ENCODE peak calls at places on chromosomes 12 and 14, in seven cellular contexts. A, U, Q, Y, V, S and D are unnamed samples.

GRCh38 chr14:96126339-96126770 is 78.3 kb upstream of the BDKRB2 start:
- DNase-seq in A (no peak), U (peak; percentile 29), Q (no peak), Y (peak; percentile 36), V (no peak), S (no peak), D (no peak)

GRCh38 chr12:100716949-100717732 is 77.4 kb upstream of the ANO4 start:
- DNase-seq in A (no peak), U (no peak), Q (peak; percentile 81), Y (peak; percentile 31), V (no peak), S (no peak), D (no peak)

GRCh38 chr12:54463484-54463883 is 9.9 kb downstream of the GTSF1 start:
- DNase-seq in A (no peak), U (no peak), Q (no peak), Y (peak; percentile 15), V (no peak), S (no peak), D (no peak)

GRCh38 chr12:86929962-86930361 is 673.8 kb upstream of the MGAT4C start:
- DNase-seq in A (no peak), U (no peak), Q (no peak), Y (no peak), V (no peak), S (no peak), D (no peak)

GRCh38 chr12:118136559-118137003 is 657 bp downstream of the PEBP1 start:
- DNase-seq in A (peak; percentile 26), U (peak; percentile 27), Q (peak; percentile 68), Y (peak; percentile 45), V (peak; percentile 50), S (peak; percentile 49), D (peak; percentile 46)

GRCh38 chr14:105283028-105283427 is 17.8 kb downstream of the BRF1 start:
- DNase-seq in A (no peak), U (no peak), Q (peak; percentile 57), Y (no peak), V (no peak), S (no peak), D (no peak)

GRCh38 chr12:74317078-74317581 is 220.5 kb upstream of the ATXN7L3B start:
- DNase-seq in A (no peak), U (no peak), Q (peak; percentile 60), Y (no peak), V (no peak), S (no peak), D (no peak)

GRCh38 chr12:21296751-21297406 is 37.8 kb downstream of the SLCO1A2 start:
- DNase-seq in A (no peak), U (no peak), Q (peak; percentile 19), Y (peak; percentile 15), V (no peak), S (no peak), D (no peak)

GRCh38 chr14:52692248-52692962 is 3.0 kb downstream of the ERO1A start:
- DNase-seq in A (no peak), U (peak; percentile 25), Q (no peak), Y (peak; percentile 81), V (no peak), S (no peak), D (no peak)

GRCh38 chr14:22994762-22995275 is 12.5 kb upstream of the AJUBA start:
- DNase-seq in A (peak; percentile 67), U (peak; percentile 31), Q (peak; percentile 55), Y (peak; percentile 58), V (peak; percentile 64), S (no peak), D (no peak)

GRCh38 chr12:15978431-15978950 is 67.4 kb downstream of the DERA start:
- DNase-seq in A (no peak), U (no peak), Q (no peak), Y (peak; percentile 57), V (no peak), S (no peak), D (no peak)

GRCh38 chr12:108333898-108334699 is 5.0 kb downstream of the CMKLR1 start:
- DNase-seq in A (no peak), U (no peak), Q (no peak), Y (peak; percentile 41), V (no peak), S (no peak), D (no peak)

GRCh38 chr14:74638066-74638465 is 26.0 kb upstream of the LTBP2 start:
- DNase-seq in A (no peak), U (no peak), Q (no peak), Y (no peak), V (no peak), S (no peak), D (no peak)

GRCh38 chr14:71720978-71721624 is 211.1 kb upstream of the RGS6 start:
- DNase-seq in A (no peak), U (no peak), Q (peak; percentile 78), Y (peak; percentile 85), V (peak; percentile 45), S (no peak), D (no peak)

GRCh38 chr12:118424883-118425282 is 48.5 kb downstream of the SUDS3 start:
- DNase-seq in A (no peak), U (no peak), Q (no peak), Y (no peak), V (no peak), S (no peak), D (no peak)

GRCh38 chr12:46187023-46187422 is 81.8 kb downstream of the SLC38A1 start:
- DNase-seq in A (peak; percentile 60), U (no peak), Q (no peak), Y (peak; percentile 80), V (peak; percentile 61), S (no peak), D (no peak)

GRCh38 chr14:63642229-63642611 is 549 bp upstream of the WDR89 start:
- DNase-seq in A (peak; percentile 93), U (peak; percentile 79), Q (peak; percentile 93), Y (peak; percentile 94), V (peak; percentile 88), S (peak; percentile 65), D (peak; percentile 79)

GRCh38 chr12:53567961-53568360 is 58.2 kb downstream of the ATF7 start:
- DNase-seq in A (no peak), U (no peak), Q (no peak), Y (peak; percentile 37), V (no peak), S (no peak), D (no peak)

GRCh38 chr12:121111684-121112083 is 21.0 kb upstream of the P2RX7 start:
- DNase-seq in A (no peak), U (no peak), Q (no peak), Y (no peak), V (no peak), S (no peak), D (no peak)

GRCh38 chr14:31926123-31926522 is 151.0 kb upstream of the ARHGAP5 start:
- DNase-seq in A (no peak), U (no peak), Q (peak; percentile 70), Y (peak; percentile 35), V (no peak), S (no peak), D (no peak)
- TF ChIP-seq CTCF in A (no peak), U (peak; percentile 57), Q (peak; percentile 76), Y (peak; percentile 46), V (no peak), S (peak; percentile 50), D (peak; percentile 68)

DNA sequence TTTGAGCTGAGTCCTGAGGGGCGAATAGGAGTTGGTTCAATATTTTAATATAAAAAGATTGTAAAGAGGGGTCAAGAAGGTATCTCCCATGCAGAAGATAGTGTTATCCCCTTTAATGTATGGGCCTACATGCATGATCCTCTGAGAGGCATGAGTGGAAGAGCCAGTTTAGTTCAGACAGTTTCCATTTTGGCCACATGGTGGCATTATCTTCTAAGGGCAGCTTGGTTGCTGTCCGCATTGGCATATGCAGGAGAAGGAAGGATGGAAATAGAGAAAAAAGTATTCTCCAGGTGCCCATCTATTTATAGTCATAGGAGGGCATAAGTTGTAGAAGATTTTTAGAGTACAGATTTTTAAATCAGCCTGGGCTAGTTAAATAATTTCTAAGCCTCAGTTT is 5.4 kb downstream of the SAMD4A start:
- DNase-seq in A (no peak), U (no peak), Q (peak; percentile 65), Y (no peak), V (no peak), S (no peak), D (no peak)
- TF ChIP-seq CTCF in A (peak; percentile 21), U (peak; percentile 52), Q (peak; percentile 80), Y (peak; percentile 49), V (no peak), S (peak; percentile 37), D (peak; percentile 47)

GRCh38 chr12:48080821-48081220 is 25.1 kb downstream of the SENP1 start:
- DNase-seq in A (no peak), U (no peak), Q (no peak), Y (no peak), V (no peak), S (no peak), D (no peak)

GRCh38 chr12:48080285-48080684 is 25.6 kb downstream of the SENP1 start:
- DNase-seq in A (no peak), U (no peak), Q (no peak), Y (no peak), V (no peak), S (no peak), D (no peak)

GRCh38 chr12:48084841-48085460 is 20.9 kb downstream of the SENP1 start:
- DNase-seq in A (no peak), U (no peak), Q (no peak), Y (no peak), V (no peak), S (no peak), D (no peak)

GRCh38 chr12:48086327-48086726 is 19.6 kb downstream of the SENP1 start:
- DNase-seq in A (no peak), U (no peak), Q (no peak), Y (no peak), V (no peak), S (no peak), D (no peak)

GRCh38 chr12:48084066-48084465 is 21.8 kb downstream of the SENP1 start:
- DNase-seq in A (no peak), U (no peak), Q (peak; percentile 5), Y (peak; percentile 36), V (no peak), S (no peak), D (no peak)
- TF ChIP-seq CTCF in A (peak; percentile 34), U (no peak), Q (peak; percentile 49), Y (peak; percentile 38), V (no peak), S (peak; percentile 30), D (no peak)

GRCh38 chr12:90959538-90960139 is 4.7 kb upstream of the CCER1 start:
- DNase-seq in A (peak; percentile 23), U (no peak), Q (peak; percentile 67), Y (peak; percentile 60), V (no peak), S (no peak), D (no peak)

GRCh38 chr12:90954921-90955320 is at the start of gene CCER1:
- DNase-seq in A (no peak), U (no peak), Q (no peak), Y (no peak), V (no peak), S (no peak), D (no peak)

GRCh38 chr12:90961154-90961553 is 6.2 kb upstream of the CCER1 start:
- DNase-seq in A (no peak), U (no peak), Q (no peak), Y (no peak), V (no peak), S (no peak), D (no peak)

GRCh38 chr12:90954428-90954827 is 548 bp downstream of the CCER1 start:
- DNase-seq in A (no peak), U (no peak), Q (no peak), Y (no peak), V (no peak), S (no peak), D (no peak)

DNA sequence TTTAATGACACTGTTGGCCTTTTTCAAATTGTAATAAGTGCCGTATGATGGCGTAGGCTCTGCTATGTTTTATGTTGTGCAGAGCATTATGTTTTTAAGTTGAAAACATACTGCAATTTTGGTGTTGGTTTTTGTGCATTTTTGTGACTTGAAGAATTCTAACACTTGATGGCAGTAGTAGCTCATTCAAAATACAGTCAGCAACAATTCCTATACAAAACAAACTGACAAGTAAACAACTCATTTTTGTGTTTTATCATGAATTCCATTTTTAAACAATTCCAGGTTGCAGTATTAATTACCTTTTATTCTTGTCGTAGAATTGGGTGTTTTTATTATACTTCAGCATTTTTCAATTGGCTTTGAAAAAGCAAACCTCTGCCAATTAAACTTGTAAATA is 4.0 kb upstream of the CCER1 start:
- DNase-seq in A (no peak), U (no peak), Q (no peak), Y (peak; percentile 43), V (no peak), S (no peak), D (no peak)
- TF ChIP-seq CTCF in A (no peak), U (no peak), Q (no peak), Y (peak; percentile 54), V (no peak), S (no peak), D (no peak)